ENCODE peak calls at places on chromosomes 13 and 19, in seven cellular contexts. R is mucosa of gallbladder; V is EL; S is Right ventricle myocardium superior; P is stimulated activated CD4-positive, alpha-beta T cell treated with anti-CD3 and anti-CD28 coated beads, Interleukin-1b, Interleukin-23, amount 100 ng/mL, for 24 hours; B is neural crest cell; J is choroid plexus epithelial cell. G is an unnamed sample.

GRCh38 chr13:51524312-51524711 is 60.0 kb upstream of the WDFY2 start:
- DNase-seq in R (no peak), V (peak), S (no peak), P (no peak), B (no peak), J (no peak), G (no peak)

GRCh38 chr13:72514141-72514540 is 213.3 kb downstream of the MZT1 start:
- DNase-seq in R (no peak), V (peak), S (no peak), P (no peak), B (no peak), J (peak), G (no peak)

GRCh38 chr19:32691952-32692726 is 518 bp downstream of the NUDT19 start:
- DNase-seq in R (peak), V (peak), S (peak), P (no peak), B (peak), J (peak), G (peak)

GRCh38 chr19:31518626-31519025 is 169.4 kb upstream of the TSHZ3 start:
- DNase-seq in R (peak), V (no peak), S (no peak), P (no peak), B (no peak), J (no peak), G (no peak)

GRCh38 chr19:18562086-18562485 is 4.4 kb downstream of the KXD1 start:
- DNase-seq in R (no peak), V (no peak), S (peak), P (no peak), B (no peak), J (no peak), G (no peak)

GRCh38 chr13:77919351-77920294 is 992 bp upstream of the EDNRB start:
- DNase-seq in R (peak), V (peak), S (peak), P (no peak), B (peak), J (peak), G (peak)

GRCh38 chr13:79862515-79862914 is 381.6 kb downstream of the NDFIP2 start:
- DNase-seq in R (no peak), V (no peak), S (no peak), P (no peak), B (no peak), J (no peak), G (no peak)

GRCh38 chr19:35162471-35163326 is 8.2 kb downstream of the FXYD5 start:
- DNase-seq in R (no peak), V (peak), S (no peak), P (no peak), B (no peak), J (peak), G (no peak)

GRCh38 chr13:43694265-43694664 is 92.5 kb downstream of the ENOX1 start:
- DNase-seq in R (no peak), V (no peak), S (no peak), P (no peak), B (no peak), J (no peak), G (no peak)

GRCh38 chr13:35266412-35266811 is 210.1 kb downstream of the MAB21L1 start:
- DNase-seq in R (no peak), V (no peak), S (no peak), P (no peak), B (no peak), J (no peak), G (no peak)

GRCh38 chr19:18339703-18340102 is 695 bp upstream of the PGPEP1 start:
- DNase-seq in R (no peak), V (peak), S (no peak), P (no peak), B (no peak), J (peak), G (no peak)

GRCh38 chr19:1000095-1000494 is at the start of gene GRIN3B:
- DNase-seq in R (no peak), V (peak), S (peak), P (peak), B (peak), J (peak), G (peak)

GRCh38 chr19:7628589-7629311 is 595 bp downstream of the XAB2 start:
- DNase-seq in R (no peak), V (no peak), S (no peak), P (no peak), B (no peak), J (peak), G (no peak)

G was measured in left colon.